ENCODE peak calls at places on chromosomes 5 and 9, in six cellular contexts. F is NCI-H345, C is M059J, U is T-helper 17 cell, R is adipocyte, W is GM03348. M is an unnamed sample.
A peak's percentile ranks its signal among the peaks of the same experiment; 100 is the strongest.

GRCh38 chr5:171483453-171484177 is 64.2 kb downstream of the FGF18 start:
- DNase-seq in F (no peak), C (peak; percentile 43), U (no peak), R (no peak), W (peak; percentile 93), M (peak; percentile 34)

GRCh38 chr9:93648181-93648580 is 71.8 kb downstream of the PHF2 start:
- DNase-seq in F (no peak), C (no peak), U (no peak), R (no peak), W (no peak), M (no peak)

GRCh38 chr5:51375084-51375483 is 8.2 kb upstream of the ISL1 start:
- DNase-seq in F (no peak), C (no peak), U (no peak), R (no peak), W (no peak), M (no peak)

GRCh38 chr9:18366184-18366583 is 107.8 kb upstream of the ADAMTSL1 start:
- DNase-seq in F (no peak), C (no peak), U (no peak), R (no peak), W (no peak), M (no peak)

GRCh38 chr5:130652178-130652577 is 512.9 kb downstream of the HINT1 start:
- DNase-seq in F (no peak), C (peak; percentile 36), U (no peak), R (peak; percentile 69), W (peak; percentile 5), M (peak; percentile 91)

GRCh38 chr5:27266184-27266583 is 227.8 kb upstream of the CDH9 start:
- DNase-seq in F (no peak), C (no peak), U (no peak), R (no peak), W (no peak), M (no peak)

GRCh38 chr5:83348281-83348780 is 123.2 kb upstream of the VCAN start:
- DNase-seq in F (no peak), C (no peak), U (no peak), R (no peak), W (no peak), M (no peak)

GRCh38 chr5:12360218-12360617 is 456.0 kb upstream of the CTNND2 start:
- DNase-seq in F (no peak), C (no peak), U (no peak), R (no peak), W (no peak), M (no peak)

GRCh38 chr9:108445431-108446018 is 410.3 kb downstream of the ACTL7B start:
- DNase-seq in F (peak; percentile 5), C (no peak), U (no peak), R (no peak), W (no peak), M (no peak)

M was measured in HT1080.